ENCODE peak calls at places on chromosomes 4 and X, in eight cellular contexts. R, D, X, T, N, K, A and E are unnamed samples.

GRCh38 chr4:7540216-7540615 is 105.5 kb upstream of the PSAPL1 start:
- DNase-seq in X (no peak), R (no peak), K (no peak), A (no peak), N (no peak), D (no peak), T (no peak), E (no peak)

GRCh38 chr4:24394041-24394440 is 190.3 kb downstream of the DHX15 start:
- DNase-seq in N (no peak), T (no peak), R (no peak), X (peak), A (no peak), K (no peak), D (no peak), E (no peak)

GRCh38 chr4:71938776-71939175 is 93.0 kb upstream of the NPFFR2 start:
- DNase-seq in X (no peak), A (no peak), D (no peak), T (no peak), K (no peak), N (no peak), R (no peak), E (no peak)

GRCh38 chr4:129641179-129641578 is 545.2 kb downstream of the C4orf33 start:
- DNase-seq in K (no peak), X (peak), D (peak), T (peak), R (peak), A (peak), N (no peak), E (peak)

GRCh38 chr4:176002007-176002623 is 63.5 kb upstream of the WDR17 start:
- DNase-seq in R (no peak), T (peak), N (peak), D (no peak), K (peak), X (no peak), A (no peak), E (peak)

GRCh38 chr4:150570862-150571261 is 11.1 kb upstream of the MAB21L2 start:
- DNase-seq in X (no peak), A (no peak), D (no peak), K (no peak), R (no peak), T (no peak), N (no peak), E (no peak)

GRCh38 chrX:155857561-155857960 is 23.6 kb upstream of the VAMP7 start:
- DNase-seq in R (no peak), D (peak), K (no peak), A (no peak), X (no peak), N (no peak), T (no peak), E (no peak)

GRCh38 chr4:155952546-155952945 is 1.1 kb downstream of the CTSO start:
- DNase-seq in T (no peak), R (no peak), X (no peak), K (no peak), A (no peak), D (peak), N (no peak), E (no peak)

GRCh38 chrX:38717871-38718270 is 83.4 kb upstream of the MID1IP1 start:
- DNase-seq in K (no peak), N (no peak), R (no peak), T (no peak), D (peak), A (peak), X (no peak), E (no peak)

GRCh38 chrX:67295924-67296323 is 247.9 kb upstream of the AR start:
- DNase-seq in X (no peak), K (no peak), R (no peak), D (no peak), A (no peak), T (no peak), N (no peak), E (no peak)

GRCh38 chr4:153169811-153170210 is 34.4 kb upstream of the TRIM2 start:
- DNase-seq in R (no peak), K (peak), A (no peak), T (no peak), X (no peak), D (no peak), N (no peak), E (no peak)

GRCh38 chr4:171288816-171289432 is 524.3 kb upstream of the GALNTL6 start:
- DNase-seq in T (no peak), K (no peak), D (no peak), A (no peak), X (no peak), R (no peak), N (no peak), E (no peak)

GRCh38 chr4:28675582-28675981 is 1814.9 kb downstream of the STIM2 start:
- DNase-seq in T (no peak), R (no peak), D (no peak), A (no peak), N (no peak), K (no peak), X (no peak), E (no peak)

GRCh38 chr4:139175647-139176298 is 1.2 kb downstream of the ELF2 start:
- DNase-seq in D (no peak), R (no peak), T (no peak), K (no peak), X (no peak), A (no peak), N (no peak), E (no peak)

GRCh38 chrX:17266171-17266570 is 108.8 kb upstream of the NHS start:
- DNase-seq in D (peak), X (no peak), N (no peak), K (no peak), T (no peak), R (no peak), A (no peak), E (no peak)

GRCh38 chr4:62912531-62912930 is 1496.7 kb downstream of the TECRL start:
- DNase-seq in R (no peak), N (no peak), D (no peak), K (no peak), A (no peak), T (no peak), X (no peak), E (no peak)

GRCh38 chr4:38717604-38718003 is 53.6 kb downstream of the KLF3 start:
- DNase-seq in K (no peak), R (no peak), T (no peak), A (no peak), X (no peak), D (peak), N (no peak), E (no peak)

GRCh38 chrX:19824603-19825002 is 62.8 kb downstream of the SH3KBP1 start:
- DNase-seq in T (no peak), R (peak), A (no peak), K (no peak), N (no peak), D (no peak), X (peak), E (no peak)

GRCh38 chr4:147678796-147679549 is 5.0 kb downstream of the PRMT9 start:
- DNase-seq in T (no peak), D (peak), X (no peak), K (no peak), A (peak), N (no peak), R (no peak), E (no peak)

GRCh38 chr4:105709081-105709450 is 482 bp downstream of the GSTCD start:
- DNase-seq in T (no peak), A (no peak), N (no peak), R (no peak), X (no peak), K (no peak), D (peak), E (no peak)

GRCh38 chrX:123424546-123424945 is 240.5 kb downstream of the GRIA3 start:
- DNase-seq in D (peak), A (no peak), T (no peak), K (no peak), X (no peak), N (no peak), R (no peak), E (no peak)

GRCh38 chr4:144649646-144650045 is 3.7 kb downstream of the HHIP start:
- DNase-seq in T (no peak), D (no peak), N (no peak), K (no peak), R (no peak), X (no peak), A (peak), E (no peak)

GRCh38 chr4:3416270-3416669 is 25.5 kb upstream of the HGFAC start:
- DNase-seq in K (no peak), R (no peak), X (no peak), A (no peak), T (no peak), D (no peak), N (no peak), E (no peak)